ENCODE peak calls at places on chromosome 16, in seven cellular contexts. One of them, this sample, is unnamed.

GRCh38 chr16:57304169-57305061 is 19.9 kb upstream of the PLLP start:
- DNase-seq in CD4-positive, alpha-beta memory T cell: no peak
- DNase-seq in aorta: peak; percentile 85
- DNase-seq in CD8-positive, alpha-beta memory T cell: peak; percentile 19
- DNase-seq in K562: no peak
- DNase-seq in stomach: peak; percentile 77
- DNase-seq in CD8-positive, alpha-beta T cell: no peak
- DNase-seq in this sample: no peak

GRCh38 chr16:65510850-65511249 is 389.0 kb upstream of the CDH11 start:
- DNase-seq in K562: no peak
- DNase-seq in CD8-positive, alpha-beta memory T cell: no peak
- DNase-seq in CD4-positive, alpha-beta memory T cell: no peak
- DNase-seq in CD8-positive, alpha-beta T cell: no peak
- DNase-seq in aorta: no peak
- DNase-seq in stomach: no peak
- DNase-seq in this sample: no peak

GRCh38 chr16:79215289-79215688 is 385.2 kb downstream of the MAF start:
- DNase-seq in CD8-positive, alpha-beta T cell: no peak
- DNase-seq in stomach: no peak
- DNase-seq in aorta: no peak
- DNase-seq in CD4-positive, alpha-beta memory T cell: no peak
- DNase-seq in CD8-positive, alpha-beta memory T cell: no peak
- DNase-seq in K562: no peak
- DNase-seq in this sample: no peak

GRCh38 chr16:55499951-55500350 is 8.9 kb upstream of the LPCAT2 start:
- DNase-seq in aorta: no peak
- DNase-seq in CD4-positive, alpha-beta memory T cell: peak; percentile 31
- DNase-seq in CD8-positive, alpha-beta memory T cell: no peak
- DNase-seq in CD8-positive, alpha-beta T cell: no peak
- DNase-seq in K562: peak; percentile 19
- DNase-seq in stomach: no peak
- DNase-seq in this sample: no peak

GRCh38 chr16:80806957-80807356 is 2.6 kb upstream of the CDYL2 start:
- DNase-seq in stomach: no peak
- DNase-seq in CD8-positive, alpha-beta T cell: no peak
- DNase-seq in K562: no peak
- DNase-seq in CD8-positive, alpha-beta memory T cell: no peak
- DNase-seq in aorta: no peak
- DNase-seq in CD4-positive, alpha-beta memory T cell: peak; percentile 76
- DNase-seq in this sample: peak; percentile 5

GRCh38 chr16:66814734-66815133 is 13.3 kb upstream of the TERB1 start:
- DNase-seq in CD4-positive, alpha-beta memory T cell: no peak
- DNase-seq in stomach: no peak
- DNase-seq in CD8-positive, alpha-beta T cell: no peak
- DNase-seq in CD8-positive, alpha-beta memory T cell: no peak
- DNase-seq in aorta: no peak
- DNase-seq in K562: no peak
- DNase-seq in this sample: no peak

GRCh38 chr16:49382916-49383315 is 9.3 kb downstream of the C16orf78 start:
- DNase-seq in CD8-positive, alpha-beta memory T cell: no peak
- DNase-seq in K562: peak; percentile 16
- DNase-seq in CD4-positive, alpha-beta memory T cell: no peak
- DNase-seq in CD8-positive, alpha-beta T cell: no peak
- DNase-seq in stomach: no peak
- DNase-seq in aorta: no peak
- DNase-seq in this sample: no peak

GRCh38 chr16:66881014-66881417 is 701 bp downstream of the PDP2 start:
- DNase-seq in CD4-positive, alpha-beta memory T cell: no peak
- DNase-seq in aorta: peak; percentile 75
- DNase-seq in stomach: no peak
- DNase-seq in K562: peak; percentile 56
- DNase-seq in CD8-positive, alpha-beta T cell: no peak
- DNase-seq in CD8-positive, alpha-beta memory T cell: no peak
- DNase-seq in this sample: no peak

GRCh38 chr16:12419987-12420386 is 383.7 kb downstream of the CPPED1 start:
- DNase-seq in aorta: no peak
- DNase-seq in CD4-positive, alpha-beta memory T cell: no peak
- DNase-seq in CD8-positive, alpha-beta memory T cell: no peak
- DNase-seq in CD8-positive, alpha-beta T cell: no peak
- DNase-seq in stomach: no peak
- DNase-seq in K562: no peak
- DNase-seq in this sample: no peak

GRCh38 chr16:2146739-2147138 is 1.7 kb upstream of the RAB26 start:
- DNase-seq in CD8-positive, alpha-beta memory T cell: no peak
- DNase-seq in CD8-positive, alpha-beta T cell: no peak
- DNase-seq in stomach: no peak
- DNase-seq in aorta: no peak
- DNase-seq in K562: no peak
- DNase-seq in CD4-positive, alpha-beta memory T cell: peak; percentile 14
- DNase-seq in this sample: no peak

GRCh38 chr16:65178151-65178550 is 56.3 kb upstream of the CDH11 start:
- DNase-seq in stomach: no peak
- DNase-seq in CD8-positive, alpha-beta memory T cell: no peak
- DNase-seq in CD4-positive, alpha-beta memory T cell: no peak
- DNase-seq in CD8-positive, alpha-beta T cell: no peak
- DNase-seq in aorta: no peak
- DNase-seq in K562: no peak
- DNase-seq in this sample: no peak

GRCh38 chr16:24978370-24978914 is 36.7 kb downstream of the ARHGAP17 start:
- DNase-seq in CD8-positive, alpha-beta memory T cell: no peak
- DNase-seq in stomach: no peak
- DNase-seq in K562: no peak
- DNase-seq in CD4-positive, alpha-beta memory T cell: no peak
- DNase-seq in aorta: no peak
- DNase-seq in CD8-positive, alpha-beta T cell: no peak
- DNase-seq in this sample: no peak

GRCh38 chr16:50613281-50613991 is 65.2 kb downstream of the NKD1 start:
- DNase-seq in CD8-positive, alpha-beta memory T cell: no peak
- DNase-seq in CD8-positive, alpha-beta T cell: no peak
- DNase-seq in CD4-positive, alpha-beta memory T cell: no peak
- DNase-seq in stomach: no peak
- DNase-seq in aorta: no peak
- DNase-seq in K562: no peak
- DNase-seq in this sample: no peak

GRCh38 chr16:12998376-12999085 is 97.1 kb downstream of the SHISA9 start:
- DNase-seq in K562: no peak
- DNase-seq in CD8-positive, alpha-beta T cell: no peak
- DNase-seq in aorta: no peak
- DNase-seq in stomach: no peak
- DNase-seq in CD4-positive, alpha-beta memory T cell: no peak
- DNase-seq in CD8-positive, alpha-beta memory T cell: no peak
- DNase-seq in this sample: no peak

GRCh38 chr16:28279006-28279405 is 13.3 kb upstream of the SBK1 start:
- DNase-seq in stomach: no peak
- DNase-seq in CD8-positive, alpha-beta memory T cell: no peak
- DNase-seq in CD8-positive, alpha-beta T cell: no peak
- DNase-seq in aorta: no peak
- DNase-seq in K562: no peak
- DNase-seq in CD4-positive, alpha-beta memory T cell: no peak
- DNase-seq in this sample: no peak

GRCh38 chr16:28136751-28137434 is 73.4 kb upstream of the GSG1L start:
- DNase-seq in K562: no peak
- DNase-seq in stomach: no peak
- DNase-seq in CD8-positive, alpha-beta memory T cell: peak; percentile 18
- DNase-seq in CD8-positive, alpha-beta T cell: peak; percentile 23
- DNase-seq in CD4-positive, alpha-beta memory T cell: peak; percentile 64
- DNase-seq in aorta: no peak
- DNase-seq in this sample: peak; percentile 2

GRCh38 chr16:56964243-56965148 is 2.7 kb downstream of the CETP start:
- DNase-seq in CD4-positive, alpha-beta memory T cell: peak; percentile 92
- DNase-seq in CD8-positive, alpha-beta memory T cell: peak; percentile 95
- DNase-seq in CD8-positive, alpha-beta T cell: peak; percentile 93
- DNase-seq in aorta: peak; percentile 96
- DNase-seq in K562: peak; percentile 94
- DNase-seq in stomach: peak; percentile 92
- DNase-seq in this sample: peak; percentile 91

DNA sequence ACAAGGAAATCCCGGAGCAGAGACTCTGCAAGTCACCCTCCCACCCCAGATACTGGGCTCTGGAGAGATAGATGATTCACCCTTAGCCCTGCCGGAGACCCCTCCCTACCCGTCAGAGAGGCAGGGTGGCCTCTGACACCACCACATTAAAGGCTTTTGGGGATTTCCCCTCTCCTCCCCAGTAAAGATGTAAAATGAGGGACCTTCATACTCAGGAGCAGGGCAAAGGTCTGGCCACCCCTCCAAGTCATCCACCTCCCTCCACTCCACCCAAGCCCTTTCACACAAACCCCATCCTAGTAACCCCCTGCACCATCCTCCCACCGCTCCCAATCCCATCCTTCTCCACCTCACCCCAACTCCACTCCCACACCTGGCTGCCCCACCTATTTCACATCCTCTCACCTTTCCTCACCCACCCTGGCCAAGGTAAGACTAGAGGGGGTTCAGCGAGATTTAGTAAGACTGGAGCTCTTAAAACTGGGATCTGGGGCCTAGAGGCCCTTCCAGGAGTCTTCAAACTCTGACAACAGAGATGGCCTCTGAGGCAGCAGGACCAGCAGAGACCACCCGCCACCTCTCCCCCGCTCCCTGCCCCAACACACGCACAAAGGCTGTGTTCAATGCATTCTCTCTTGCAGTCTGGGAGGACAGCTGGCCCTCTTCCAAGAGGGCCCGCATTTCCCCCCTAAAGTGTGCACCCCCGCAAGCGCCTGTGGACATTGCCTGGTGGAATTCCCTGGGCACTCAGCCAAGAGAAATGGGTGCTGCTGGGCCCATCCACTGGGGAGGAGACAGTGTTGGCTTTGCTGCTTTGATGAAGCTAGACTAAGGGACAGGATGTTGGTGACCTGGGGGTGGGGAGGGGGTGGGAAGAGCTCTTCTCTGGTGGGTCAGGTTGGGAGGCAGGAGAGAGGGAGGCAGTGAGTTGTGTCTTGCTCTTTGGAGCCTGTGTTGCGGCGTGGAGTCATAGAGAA is 1.1 kb downstream of the ABAT start:
- DNase-seq in CD4-positive, alpha-beta memory T cell: peak; percentile 83
- DNase-seq in aorta: no peak
- DNase-seq in CD8-positive, alpha-beta T cell: no peak
- DNase-seq in stomach: no peak
- DNase-seq in CD8-positive, alpha-beta memory T cell: peak; percentile 51
- DNase-seq in K562: no peak
- DNase-seq in this sample: peak; percentile 48
- H3K4me3 ChIP-seq in CD4-positive, alpha-beta memory T cell: peak overlapping the region; percentile 87
- H3K4me3 ChIP-seq in aorta: no peak overlapping the region
- H3K4me3 ChIP-seq in CD8-positive, alpha-beta T cell: peak overlapping the region; percentile 58
- H3K4me3 ChIP-seq in stomach: peak overlapping the region; percentile 72
- H3K4me3 ChIP-seq in CD8-positive, alpha-beta memory T cell: peak overlapping the region; percentile 73
- H3K4me3 ChIP-seq in K562: no peak overlapping the region
- H3K4me3 ChIP-seq in this sample: peak overlapping the region; percentile 83

DNA sequence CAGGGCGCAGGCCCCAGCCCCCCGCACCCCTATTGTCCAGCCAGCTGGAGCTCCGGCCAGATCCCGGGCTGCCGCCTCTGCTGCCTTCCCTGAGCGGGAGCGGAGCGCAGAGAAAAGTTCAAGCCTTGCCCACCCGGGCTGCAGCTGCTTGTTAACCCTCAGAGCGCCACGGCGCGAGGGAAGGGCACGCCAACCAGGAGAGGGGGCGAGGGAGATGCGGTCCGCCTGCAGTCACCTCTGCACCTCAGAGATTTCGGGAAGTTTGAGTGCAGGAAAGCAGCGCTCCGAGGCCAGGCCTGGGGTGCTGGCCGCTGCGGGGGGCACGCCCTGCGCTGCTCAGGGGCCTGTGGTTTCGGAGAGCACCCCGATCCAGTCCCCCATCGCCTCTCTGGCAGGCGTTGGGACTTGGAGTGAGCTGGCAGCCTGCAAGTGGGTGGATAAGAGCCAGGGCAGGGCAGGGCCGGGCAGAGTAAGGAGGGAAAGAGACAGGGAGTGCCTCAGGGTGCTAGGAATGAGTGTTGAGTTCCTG is 1.1 kb downstream of the CDH13 start:
- DNase-seq in CD8-positive, alpha-beta T cell: no peak
- DNase-seq in CD4-positive, alpha-beta memory T cell: no peak
- DNase-seq in CD8-positive, alpha-beta memory T cell: no peak
- DNase-seq in aorta: peak; percentile 81
- DNase-seq in stomach: peak; percentile 50
- DNase-seq in K562: no peak
- DNase-seq in this sample: no peak
- H3K4me3 ChIP-seq in CD8-positive, alpha-beta T cell: no peak overlapping the region
- H3K4me3 ChIP-seq in CD4-positive, alpha-beta memory T cell: no peak overlapping the region
- H3K4me3 ChIP-seq in CD8-positive, alpha-beta memory T cell: no peak overlapping the region
- H3K4me3 ChIP-seq in aorta: peak overlapping the region; percentile 86
- H3K4me3 ChIP-seq in stomach: peak overlapping the region; percentile 48
- H3K4me3 ChIP-seq in K562: no peak overlapping the region
- H3K4me3 ChIP-seq in this sample: peak overlapping the region; percentile 7

GRCh38 chr16:10827691-10828341 is 9.2 kb upstream of the TVP23A start:
- DNase-seq in aorta: peak; percentile 87
- DNase-seq in CD8-positive, alpha-beta T cell: no peak
- DNase-seq in stomach: peak; percentile 72
- DNase-seq in K562: no peak
- DNase-seq in CD8-positive, alpha-beta memory T cell: no peak
- DNase-seq in CD4-positive, alpha-beta memory T cell: no peak
- DNase-seq in this sample: no peak

GRCh38 chr16:10824111-10824893 is 5.7 kb upstream of the TVP23A start:
- DNase-seq in K562: no peak
- DNase-seq in CD8-positive, alpha-beta memory T cell: no peak
- DNase-seq in CD8-positive, alpha-beta T cell: no peak
- DNase-seq in CD4-positive, alpha-beta memory T cell: no peak
- DNase-seq in stomach: peak; percentile 97
- DNase-seq in aorta: no peak
- DNase-seq in this sample: no peak

GRCh38 chr16:10831899-10832886 is 13.6 kb upstream of the TVP23A start:
- DNase-seq in stomach: no peak
- DNase-seq in CD4-positive, alpha-beta memory T cell: no peak
- DNase-seq in CD8-positive, alpha-beta memory T cell: no peak
- DNase-seq in K562: no peak
- DNase-seq in aorta: peak; percentile 50
- DNase-seq in CD8-positive, alpha-beta T cell: no peak
- DNase-seq in this sample: no peak

GRCh38 chr16:10833271-10833670 is 14.7 kb upstream of the TVP23A start:
- DNase-seq in K562: no peak
- DNase-seq in stomach: no peak
- DNase-seq in CD8-positive, alpha-beta memory T cell: no peak
- DNase-seq in CD8-positive, alpha-beta T cell: no peak
- DNase-seq in CD4-positive, alpha-beta memory T cell: no peak
- DNase-seq in aorta: peak; percentile 20
- DNase-seq in this sample: no peak

DNA sequence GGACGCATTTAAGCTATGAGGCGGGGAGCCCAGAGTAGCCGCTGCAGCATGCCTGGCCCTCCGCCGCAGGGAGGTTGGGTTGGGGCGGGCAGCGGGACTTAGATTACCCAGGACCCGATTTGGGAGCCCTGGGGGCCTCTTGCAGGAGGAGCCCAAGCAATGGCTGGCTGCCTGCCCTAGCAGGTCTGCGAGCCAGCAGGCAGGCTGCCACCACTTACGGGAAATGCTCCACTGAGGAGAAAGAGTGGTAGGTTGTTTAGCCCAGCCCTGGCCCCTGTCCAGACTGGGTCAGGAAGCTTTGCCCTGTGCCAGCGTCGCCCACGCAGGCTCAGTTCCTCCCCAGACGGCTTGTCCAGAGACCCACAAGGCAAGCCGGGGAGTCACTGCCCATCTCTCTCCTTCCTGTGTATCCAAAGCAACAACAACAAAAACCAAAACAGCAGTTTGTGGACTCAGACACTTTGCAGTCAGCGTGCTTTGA is 10.3 kb upstream of the TVP23A start:
- DNase-seq in stomach: peak; percentile 97
- DNase-seq in CD4-positive, alpha-beta memory T cell: no peak
- DNase-seq in aorta: peak; percentile 98
- DNase-seq in CD8-positive, alpha-beta memory T cell: no peak
- DNase-seq in K562: no peak
- DNase-seq in CD8-positive, alpha-beta T cell: no peak
- DNase-seq in this sample: no peak
- H3K4me3 ChIP-seq in stomach: no peak overlapping the region
- H3K4me3 ChIP-seq in CD4-positive, alpha-beta memory T cell: no peak overlapping the region
- H3K4me3 ChIP-seq in aorta: no peak overlapping the region
- H3K4me3 ChIP-seq in CD8-positive, alpha-beta memory T cell: no peak overlapping the region
- H3K4me3 ChIP-seq in K562: no peak overlapping the region
- H3K4me3 ChIP-seq in CD8-positive, alpha-beta T cell: no peak overlapping the region
- H3K4me3 ChIP-seq in this sample: no peak overlapping the region

GRCh38 chr16:85571813-85572619 is 41.1 kb upstream of the GSE1 start:
- DNase-seq in stomach: no peak
- DNase-seq in CD8-positive, alpha-beta T cell: no peak
- DNase-seq in aorta: no peak
- DNase-seq in CD8-positive, alpha-beta memory T cell: no peak
- DNase-seq in CD4-positive, alpha-beta memory T cell: peak; percentile 28
- DNase-seq in K562: no peak
- DNase-seq in this sample: no peak
- H3K4me3 ChIP-seq in stomach: no peak overlapping the region
- H3K4me3 ChIP-seq in CD8-positive, alpha-beta T cell: no peak overlapping the region
- H3K4me3 ChIP-seq in aorta: no peak overlapping the region
- H3K4me3 ChIP-seq in CD8-positive, alpha-beta memory T cell: peak overlapping the region; percentile 9
- H3K4me3 ChIP-seq in CD4-positive, alpha-beta memory T cell: no peak overlapping the region
- H3K4me3 ChIP-seq in K562: peak overlapping the region; percentile 8
- H3K4me3 ChIP-seq in this sample: no peak overlapping the region